ENCODE peak calls at places on chromosome 5, in seven cellular contexts. Q, A, S, L, V, X and Z are unnamed samples.
A peak's percentile ranks its signal among the peaks of the same experiment; 100 is the strongest.

GRCh38 chr5:83472508-83473343 is 1.2 kb downstream of the VCAN start:
- DNase-seq in A (peak; percentile 66), S (no peak), Q (peak; percentile 61), X (peak; percentile 84), L (no peak), V (peak; percentile 50), Z (peak; percentile 50)

GRCh38 chr5:158421329-158421728 is 562.4 kb upstream of the CLINT1 start:
- DNase-seq in L (no peak), A (no peak), Q (no peak), V (no peak), S (no peak), X (no peak), Z (no peak)

GRCh38 chr5:170576602-170577584 is 73.1 kb downstream of the KCNIP1 start:
- DNase-seq in A (no peak), Q (no peak), S (no peak), X (no peak), L (no peak), V (no peak), Z (no peak)

GRCh38 chr5:107869459-107870115 is 198.8 kb upstream of the EFNA5 start:
- DNase-seq in Q (no peak), X (no peak), S (no peak), V (no peak), L (no peak), A (peak; percentile 29), Z (peak; percentile 18)

GRCh38 chr5:125059255-125060050 is 313.0 kb upstream of the ZNF608 start:
- DNase-seq in A (peak; percentile 29), V (no peak), S (no peak), L (no peak), X (no peak), Q (no peak), Z (no peak)

GRCh38 chr5:131679911-131680310 is 44.9 kb upstream of the RAPGEF6 start:
- DNase-seq in Q (no peak), A (peak; percentile 15), V (no peak), X (no peak), L (no peak), S (no peak), Z (no peak)

GRCh38 chr5:83476470-83476817 is 4.9 kb downstream of the VCAN start:
- DNase-seq in X (no peak), S (no peak), V (no peak), L (no peak), Q (no peak), A (no peak), Z (no peak)

GRCh38 chr5:13244151-13244550 is 700.3 kb downstream of the DNAH5 start:
- DNase-seq in L (no peak), S (no peak), A (no peak), V (no peak), Q (no peak), X (no peak), Z (no peak)

GRCh38 chr5:176596689-176597416 is 13.1 kb downstream of the GPRIN1 start:
- DNase-seq in A (peak; percentile 79), X (no peak), S (no peak), Q (no peak), V (peak; percentile 22), L (peak; percentile 52), Z (peak; percentile 36)

DNA sequence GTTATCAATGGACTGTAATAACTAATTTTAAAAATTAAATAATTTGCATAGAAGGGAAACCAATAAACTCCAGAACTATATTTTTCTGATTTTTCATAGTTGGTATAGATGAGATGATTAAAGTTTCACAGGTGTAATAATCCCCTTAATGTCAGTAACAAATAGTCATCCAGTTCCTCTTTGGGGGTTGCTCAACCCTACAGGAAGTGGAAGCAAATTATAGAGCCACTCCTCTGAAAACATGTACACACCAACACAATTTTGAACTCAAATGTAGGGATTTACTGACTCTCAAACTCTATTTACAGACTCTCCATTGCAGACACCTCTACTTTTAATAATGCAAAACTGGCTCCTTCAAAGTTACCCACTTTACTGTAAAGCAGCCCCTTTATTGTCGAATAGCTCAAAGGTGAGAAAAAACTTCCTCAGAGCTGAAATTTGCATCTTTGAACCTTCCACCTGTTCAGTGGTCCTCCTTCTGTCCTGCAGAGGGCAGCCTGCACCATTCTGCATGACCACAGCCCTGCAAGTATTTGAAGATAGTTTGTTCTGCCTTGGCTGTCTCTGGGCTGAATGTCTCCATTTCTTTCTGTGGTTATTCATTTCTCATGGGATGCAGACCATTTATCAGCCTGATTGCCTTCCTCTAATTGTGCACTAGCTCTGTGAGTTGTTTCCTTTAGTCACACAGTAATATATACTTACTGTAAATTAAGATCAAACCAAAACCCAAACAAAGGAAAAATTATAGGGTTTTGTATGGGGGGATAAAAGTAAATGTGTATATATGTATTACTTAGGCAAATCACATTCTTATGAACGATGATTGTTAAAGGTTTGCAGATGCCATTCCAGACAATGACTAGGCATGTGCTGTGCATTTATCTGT is 383.2 kb upstream of the SGCD start:
- DNase-seq in V (peak; percentile 24), A (peak; percentile 80), X (no peak), S (peak; percentile 31), Q (no peak), L (no peak), Z (peak; percentile 39)
- TF ChIP-seq CTCF in V (peak; percentile 81), A (peak; percentile 89), X (peak; percentile 75), S (peak; percentile 70), Q (peak; percentile 58), L (peak; percentile 54), Z (peak; percentile 45)

GRCh38 chr5:172911976-172912375 is 47.2 kb upstream of the RPL26L1 start:
- DNase-seq in Q (no peak), S (no peak), A (no peak), V (no peak), L (no peak), X (no peak), Z (no peak)

GRCh38 chr5:172911628-172911880 is 47.7 kb upstream of the RPL26L1 start:
- DNase-seq in A (no peak), L (no peak), X (no peak), S (no peak), V (no peak), Q (no peak), Z (no peak)

GRCh38 chr5:172913117-172913850 is 45.9 kb upstream of the RPL26L1 start:
- DNase-seq in L (no peak), V (no peak), S (no peak), X (no peak), A (no peak), Q (no peak), Z (no peak)

GRCh38 chr5:172909931-172910502 is 49.2 kb upstream of the RPL26L1 start:
- DNase-seq in X (no peak), L (no peak), V (no peak), A (no peak), S (no peak), Q (no peak), Z (no peak)

DNA sequence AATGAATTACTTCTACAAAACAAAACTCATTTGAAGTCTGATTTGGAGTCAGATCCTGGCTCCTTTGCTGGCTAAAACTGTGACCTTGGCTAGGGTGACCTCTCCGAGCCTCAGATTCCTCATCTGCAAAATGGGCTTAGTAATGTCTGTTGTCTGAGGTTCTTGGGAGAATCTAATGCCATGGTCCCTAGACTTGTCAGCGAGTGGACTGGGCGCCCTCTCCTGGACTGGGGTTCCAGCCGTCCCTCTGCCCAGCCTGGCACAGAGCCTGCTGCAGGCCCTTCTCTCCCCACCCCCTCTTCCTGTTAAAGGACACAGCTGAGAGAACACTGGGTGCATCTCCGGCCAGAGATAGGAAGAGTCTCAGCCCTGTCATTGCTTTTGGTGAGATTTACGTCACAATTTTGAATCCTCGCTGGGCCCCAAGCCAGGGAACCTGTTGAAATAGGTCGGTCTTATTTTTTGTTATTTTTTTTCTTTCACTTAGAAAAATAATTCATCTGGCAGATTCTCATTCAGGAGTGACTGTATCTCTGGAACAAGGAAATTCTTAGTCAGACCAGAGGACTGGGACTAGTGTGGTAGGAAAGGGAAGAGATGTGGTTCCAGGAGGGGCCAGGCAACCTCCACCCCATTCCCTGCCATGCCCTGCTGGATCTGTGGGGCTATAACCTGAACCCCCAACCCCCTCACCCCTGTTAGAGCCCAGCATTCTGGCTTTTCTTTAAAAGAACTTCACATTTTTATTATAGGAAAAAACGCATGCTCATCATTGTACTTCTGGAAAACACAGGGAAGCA is 48.2 kb upstream of the RPL26L1 start:
- DNase-seq in L (no peak), Q (peak; percentile 83), V (peak; percentile 63), A (peak; percentile 55), X (peak; percentile 92), S (peak; percentile 27), Z (peak; percentile 80)
- TF ChIP-seq CTCF in L (no peak), Q (peak; percentile 55), V (peak; percentile 37), A (peak; percentile 32), X (no peak), S (peak; percentile 62), Z (peak; percentile 12)

GRCh38 chr5:75412111-75412990 is 75.3 kb downstream of the HMGCR start:
- DNase-seq in X (no peak), Q (no peak), V (no peak), S (no peak), L (no peak), A (peak; percentile 17), Z (no peak)
- TF ChIP-seq CTCF in X (no peak), Q (no peak), V (peak; percentile 10), S (no peak), L (no peak), A (no peak), Z (no peak)

GRCh38 chr5:77867194-77867691 is 91.1 kb upstream of the TBCA start:
- DNase-seq in L (no peak), X (no peak), S (no peak), Q (no peak), V (no peak), A (no peak), Z (no peak)
- TF ChIP-seq CTCF in L (peak; percentile 27), X (peak; percentile 34), S (no peak), Q (peak; percentile 15), V (peak; percentile 20), A (no peak), Z (no peak)